ENCODE peak calls at places on chromosomes 16 and 17, in six cellular contexts. F, O, E, G, K and U are unnamed samples.

GRCh38 chr16:85462405-85463227 is 150.5 kb upstream of the GSE1 start:
- DNase-seq in K (no peak), G (no peak), E (peak; percentile 86), O (peak; percentile 96), F (no peak), U (no peak)

GRCh38 chr17:8711291-8711690 is 33.3 kb downstream of the CCDC42 start:
- DNase-seq in K (no peak), E (no peak), F (no peak), G (no peak), O (no peak), U (no peak)

GRCh38 chr16:67240506-67240905 is 6.8 kb downstream of the FHOD1 start:
- DNase-seq in G (no peak), K (no peak), F (no peak), O (peak; percentile 38), E (no peak), U (no peak)

GRCh38 chr17:44115585-44116415 is 7.6 kb downstream of the HDAC5 start:
- DNase-seq in O (peak; percentile 75), F (no peak), E (peak; percentile 83), G (no peak), K (no peak), U (peak; percentile 53)

GRCh38 chr17:19022747-19023146 is 18.2 kb upstream of the FAM83G start:
- DNase-seq in F (no peak), G (no peak), K (no peak), O (no peak), E (no peak), U (no peak)

GRCh38 chr17:49555495-49556018 is 20.1 kb upstream of the NXPH3 start:
- DNase-seq in F (no peak), E (peak; percentile 41), K (no peak), G (no peak), O (no peak), U (no peak)

GRCh38 chr16:49619811-49620157 is 236.1 kb downstream of the ZNF423 start:
- DNase-seq in G (no peak), F (no peak), O (no peak), E (no peak), K (no peak), U (no peak)

GRCh38 chr16:24853169-24853824 is 7.5 kb downstream of the SLC5A11 start:
- DNase-seq in F (no peak), O (no peak), K (no peak), G (no peak), E (no peak), U (no peak)

GRCh38 chr16:30051518-30051917 is 14.0 kb upstream of the ALDOA start:
- DNase-seq in E (no peak), K (no peak), G (no peak), F (no peak), O (no peak), U (no peak)

GRCh38 chr16:17747357-17747756 is 276.6 kb upstream of the XYLT1 start:
- DNase-seq in G (no peak), E (no peak), F (no peak), K (no peak), O (no peak), U (no peak)

GRCh38 chr16:16021646-16021987 is 72.2 kb downstream of the ABCC1 start:
- DNase-seq in E (no peak), O (no peak), F (no peak), K (no peak), G (no peak), U (no peak)

GRCh38 chr17:58783380-58783779 is 27.7 kb downstream of the PPM1E start:
- DNase-seq in O (peak; percentile 47), F (no peak), G (no peak), E (no peak), K (no peak), U (no peak)

GRCh38 chr17:29962656-29963055 is 21.2 kb downstream of the EFCAB5 start:
- DNase-seq in E (no peak), F (no peak), O (no peak), K (no peak), G (no peak), U (no peak)

GRCh38 chr16:23408242-23409201 is 44.5 kb downstream of the COG7 start:
- DNase-seq in E (peak; percentile 55), F (no peak), O (no peak), G (no peak), K (no peak), U (peak; percentile 38)

GRCh38 chr16:27721548-27722265 is 171.8 kb downstream of the KATNIP start:
- DNase-seq in K (no peak), F (no peak), E (peak; percentile 63), G (no peak), O (peak; percentile 22), U (no peak)

GRCh38 chr17:39527220-39527813 is 66.0 kb downstream of the CDK12 start:
- DNase-seq in O (peak; percentile 52), F (peak; percentile 12), E (no peak), G (no peak), K (no peak), U (peak; percentile 71)

GRCh38 chr17:80663783-80664206 is 119.2 kb downstream of the RPTOR start:
- DNase-seq in O (peak; percentile 25), E (no peak), F (no peak), G (no peak), K (no peak), U (no peak)

GRCh38 chr16:61580579-61580978 is 455.7 kb downstream of the CDH8 start:
- DNase-seq in O (no peak), F (no peak), E (no peak), G (no peak), K (no peak), U (no peak)
- TF ChIP-seq JUND in O (no peak), F (no peak), E (no peak), G (no peak), K (no peak), U (no peak)

DNA sequence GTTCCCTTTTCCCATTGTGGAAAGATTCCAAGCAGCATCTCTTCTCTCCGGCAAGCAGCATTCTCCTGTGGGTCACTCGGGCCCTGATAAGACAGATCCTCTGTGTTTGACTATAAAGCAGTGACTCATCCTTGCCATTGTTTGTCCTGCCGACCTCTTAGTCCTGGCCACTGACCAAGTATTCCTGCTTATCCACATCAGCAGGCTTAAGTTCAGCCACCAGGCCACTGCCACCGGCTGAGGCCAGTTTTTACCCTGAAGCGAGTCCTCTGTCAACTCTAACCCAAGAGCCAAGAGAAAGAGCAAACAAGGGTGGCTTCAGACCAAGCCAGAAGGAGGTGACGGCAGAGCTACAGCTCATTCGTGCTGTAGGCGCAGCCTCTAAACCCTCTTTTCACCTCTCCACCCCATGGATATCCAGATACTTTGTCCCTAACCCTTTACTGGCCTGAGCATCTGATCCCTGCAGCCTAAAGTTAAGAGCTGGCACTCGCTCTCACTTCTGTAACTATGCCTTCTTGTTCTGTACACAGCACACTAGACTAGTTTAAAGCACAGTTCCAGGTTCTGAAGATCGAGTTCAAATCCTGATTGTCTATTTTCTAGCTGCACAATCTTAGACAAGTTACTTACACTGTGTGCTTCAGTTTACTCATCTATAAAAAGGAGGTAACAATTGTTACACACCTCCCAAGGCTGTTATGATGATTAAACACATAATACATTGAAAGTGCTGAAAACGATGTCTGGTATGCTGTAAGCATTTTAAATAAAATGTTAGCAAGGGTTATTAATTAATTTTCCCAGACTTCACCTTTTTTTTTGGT is 31.0 kb downstream of the SOX9 start:
- DNase-seq in O (peak; percentile 33), G (no peak), F (peak; percentile 97), K (no peak), E (peak; percentile 66), U (peak; percentile 92)
- TF ChIP-seq JUND in O (peak; percentile 74), G (no peak), F (peak; percentile 98), K (peak; percentile 87), E (peak; percentile 90), U (peak; percentile 85)

GRCh38 chr16:3542153-3542550 is 35.1 kb downstream of the NLRC3 start:
- DNase-seq in O (no peak), K (no peak), F (no peak), G (no peak), E (no peak), U (no peak)
- TF ChIP-seq JUND in O (no peak), K (no peak), F (no peak), G (no peak), E (no peak), U (no peak)

GRCh38 chr17:13084420-13084819 is 66.6 kb upstream of the ELAC2 start:
- DNase-seq in F (no peak), K (no peak), E (no peak), O (no peak), G (no peak), U (no peak)
- TF ChIP-seq JUND in F (no peak), K (no peak), E (no peak), O (no peak), G (no peak), U (no peak)

GRCh38 chr17:55335625-55336024 is 70.9 kb downstream of the HLF start:
- DNase-seq in E (no peak), O (no peak), F (no peak), G (no peak), K (no peak), U (no peak)

GRCh38 chr17:55330344-55330933 is 65.7 kb downstream of the HLF start:
- DNase-seq in O (no peak), F (no peak), G (no peak), E (no peak), K (no peak), U (no peak)

GRCh38 chr17:55334285-55334684 is 69.5 kb downstream of the HLF start:
- DNase-seq in E (no peak), K (no peak), F (no peak), O (no peak), G (no peak), U (no peak)

GRCh38 chr17:55334881-55335523 is 70.2 kb downstream of the HLF start:
- DNase-seq in E (no peak), F (no peak), G (no peak), O (no peak), K (no peak), U (no peak)

GRCh38 chr17:55332296-55333041 is 67.7 kb downstream of the HLF start:
- DNase-seq in K (no peak), G (no peak), F (no peak), O (peak; percentile 64), E (no peak), U (no peak)
- TF ChIP-seq JUND in K (no peak), G (no peak), F (no peak), O (no peak), E (no peak), U (no peak)

DNA sequence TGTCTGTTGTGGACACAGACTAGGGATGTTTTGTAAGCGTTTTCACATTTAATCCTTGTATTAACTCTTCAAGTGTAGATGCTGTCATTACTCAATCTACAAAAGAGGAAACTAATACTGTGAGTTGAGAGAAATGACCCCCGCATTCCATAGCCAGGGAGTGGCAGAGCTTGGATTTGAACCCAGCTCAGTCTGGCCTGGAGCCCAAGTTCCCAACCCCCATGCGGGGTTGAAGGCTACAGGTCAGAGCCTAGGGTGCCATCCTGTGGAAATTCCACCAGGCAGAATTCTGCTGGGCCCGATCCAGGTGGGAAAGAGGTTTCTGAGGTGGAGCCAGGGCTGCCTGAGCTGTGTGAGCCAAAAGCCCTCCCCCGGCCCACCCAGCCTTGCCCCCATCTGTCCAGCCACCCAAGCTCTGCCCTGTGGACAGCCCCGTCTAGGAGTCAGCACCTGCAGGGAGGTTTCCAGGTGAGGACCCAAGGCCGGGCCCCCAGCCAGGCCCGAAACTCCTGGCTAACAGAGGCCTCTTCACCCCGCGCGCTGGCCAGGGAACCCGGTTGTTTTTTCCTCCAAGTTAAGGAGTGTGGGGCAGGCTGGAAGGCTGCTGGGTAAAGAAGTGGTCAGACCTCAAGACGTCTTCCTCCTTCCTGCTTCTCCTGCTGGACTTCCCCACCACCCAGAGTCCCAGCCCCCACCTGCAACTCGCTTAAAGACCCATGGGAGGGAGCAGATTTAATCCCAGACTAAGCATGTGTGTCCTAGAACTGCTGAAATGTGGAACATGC is 5.7 kb downstream of the MMP15 start:
- DNase-seq in K (no peak), O (no peak), E (peak; percentile 14), G (no peak), F (no peak), U (no peak)
- TF ChIP-seq JUND in K (no peak), O (no peak), E (no peak), G (no peak), F (no peak), U (no peak)